ENCODE peak calls at places on chromosomes 7 and 10, in five cellular contexts. One of them, this sample, is unnamed.

GRCh38 chr7:49483142-49483541 is 290.3 kb upstream of the VWC2 start:
- DNase-seq in T-helper 2 cell: no peak
- DNase-seq in K562: no peak
- DNase-seq in fibroblast of the conjunctiva: no peak
- DNase-seq in psoas muscle: no peak
- DNase-seq in this sample: no peak

GRCh38 chr10:21399392-21400015 is 126.0 kb downstream of the SKIDA1 start:
- DNase-seq in fibroblast of the conjunctiva: peak; percentile 68
- DNase-seq in T-helper 2 cell: no peak
- DNase-seq in K562: no peak
- DNase-seq in psoas muscle: no peak
- DNase-seq in this sample: peak; percentile 0

GRCh38 chr7:140996-141395 is 51.4 kb upstream of the FAM20C start:
- DNase-seq in psoas muscle: no peak
- DNase-seq in T-helper 2 cell: no peak
- DNase-seq in K562: no peak
- DNase-seq in fibroblast of the conjunctiva: no peak
- DNase-seq in this sample: no peak

GRCh38 chr10:96656839-96657238 is 63.5 kb downstream of the PIK3AP1 start:
- DNase-seq in T-helper 2 cell: no peak
- DNase-seq in K562: no peak
- DNase-seq in fibroblast of the conjunctiva: no peak
- DNase-seq in psoas muscle: no peak
- DNase-seq in this sample: no peak

GRCh38 chr10:31157125-31157983 is 125.7 kb upstream of the ZNF438 start:
- DNase-seq in psoas muscle: peak; percentile 76
- DNase-seq in K562: no peak
- DNase-seq in fibroblast of the conjunctiva: peak; percentile 57
- DNase-seq in T-helper 2 cell: no peak
- DNase-seq in this sample: peak; percentile 35

GRCh38 chr10:120951288-120951687 is 100.1 kb downstream of the WDR11 start:
- DNase-seq in K562: no peak
- DNase-seq in psoas muscle: no peak
- DNase-seq in fibroblast of the conjunctiva: no peak
- DNase-seq in T-helper 2 cell: no peak
- DNase-seq in this sample: no peak

GRCh38 chr7:155469311-155470185 is 11.6 kb downstream of the EN2 start:
- DNase-seq in fibroblast of the conjunctiva: no peak
- DNase-seq in K562: no peak
- DNase-seq in psoas muscle: no peak
- DNase-seq in T-helper 2 cell: no peak
- DNase-seq in this sample: no peak

GRCh38 chr10:88428442-88428841 is 154.7 kb downstream of the RNLS start:
- DNase-seq in psoas muscle: no peak
- DNase-seq in T-helper 2 cell: no peak
- DNase-seq in K562: no peak
- DNase-seq in fibroblast of the conjunctiva: no peak
- DNase-seq in this sample: no peak

GRCh38 chr7:156892086-156892800 is 740 bp downstream of the LMBR1 start:
- DNase-seq in K562: peak; percentile 86
- DNase-seq in fibroblast of the conjunctiva: no peak
- DNase-seq in T-helper 2 cell: peak; percentile 60
- DNase-seq in psoas muscle: peak; percentile 75
- DNase-seq in this sample: no peak

GRCh38 chr7:39712746-39713145 is 89.4 kb downstream of the RALA start:
- DNase-seq in T-helper 2 cell: no peak
- DNase-seq in psoas muscle: no peak
- DNase-seq in K562: no peak
- DNase-seq in fibroblast of the conjunctiva: no peak
- DNase-seq in this sample: no peak

GRCh38 chr7:36515847-36516246 is 126.2 kb downstream of the ANLN start:
- DNase-seq in psoas muscle: no peak
- DNase-seq in fibroblast of the conjunctiva: no peak
- DNase-seq in K562: no peak
- DNase-seq in T-helper 2 cell: no peak
- DNase-seq in this sample: no peak

GRCh38 chr10:58791137-58791536 is 278.5 kb downstream of the BICC1 start:
- DNase-seq in K562: no peak
- DNase-seq in fibroblast of the conjunctiva: no peak
- DNase-seq in T-helper 2 cell: no peak
- DNase-seq in psoas muscle: no peak
- DNase-seq in this sample: no peak